ENCODE peak calls at places on chromosome 19, in six cellular contexts. One of them, this sample, is unnamed.

GRCh38 chr19:28184997-28185396 is 1028.0 kb downstream of the UQCRFS1 start:
- DNase-seq in neural progenitor cell: no peak
- DNase-seq in NCI-H524: no peak
- DNase-seq in activated CD8-positive, alpha-beta T cell treated with anti-CD3 and anti-CD28 coated beads, Interleukin-2, amount 10 ng/mL, durations not matched to agents 7 days and 5 days: no peak
- DNase-seq in esophagus squamous epithelium: no peak
- DNase-seq in globus pallidus: no peak
- DNase-seq in this sample: no peak

GRCh38 chr19:41563847-41564514 is 12.0 kb upstream of the CEACAM21 start:
- DNase-seq in neural progenitor cell: peak
- DNase-seq in NCI-H524: no peak
- DNase-seq in activated CD8-positive, alpha-beta T cell treated with anti-CD3 and anti-CD28 coated beads, Interleukin-2, amount 10 ng/mL, durations not matched to agents 7 days and 5 days: peak
- DNase-seq in esophagus squamous epithelium: no peak
- DNase-seq in globus pallidus: no peak
- DNase-seq in this sample: peak

GRCh38 chr19:53898680-53899341 is 10.3 kb upstream of the CACNG7 start:
- DNase-seq in neural progenitor cell: peak
- DNase-seq in NCI-H524: no peak
- DNase-seq in activated CD8-positive, alpha-beta T cell treated with anti-CD3 and anti-CD28 coated beads, Interleukin-2, amount 10 ng/mL, durations not matched to agents 7 days and 5 days: peak
- DNase-seq in esophagus squamous epithelium: no peak
- DNase-seq in globus pallidus: no peak
- DNase-seq in this sample: peak

GRCh38 chr19:10279737-10280442 is 6.9 kb upstream of the ICAM4 start:
- DNase-seq in neural progenitor cell: no peak
- DNase-seq in NCI-H524: no peak
- DNase-seq in activated CD8-positive, alpha-beta T cell treated with anti-CD3 and anti-CD28 coated beads, Interleukin-2, amount 10 ng/mL, durations not matched to agents 7 days and 5 days: peak
- DNase-seq in esophagus squamous epithelium: no peak
- DNase-seq in globus pallidus: no peak
- DNase-seq in this sample: no peak

GRCh38 chr19:19527371-19527656 is 1.4 kb upstream of the YJEFN3 start:
- DNase-seq in neural progenitor cell: no peak
- DNase-seq in NCI-H524: no peak
- DNase-seq in activated CD8-positive, alpha-beta T cell treated with anti-CD3 and anti-CD28 coated beads, Interleukin-2, amount 10 ng/mL, durations not matched to agents 7 days and 5 days: no peak
- DNase-seq in esophagus squamous epithelium: no peak
- DNase-seq in globus pallidus: no peak
- DNase-seq in this sample: no peak

GRCh38 chr19:33040994-33041827 is 23.5 kb downstream of the RHPN2 start:
- DNase-seq in neural progenitor cell: no peak
- DNase-seq in NCI-H524: no peak
- DNase-seq in activated CD8-positive, alpha-beta T cell treated with anti-CD3 and anti-CD28 coated beads, Interleukin-2, amount 10 ng/mL, durations not matched to agents 7 days and 5 days: no peak
- DNase-seq in esophagus squamous epithelium: no peak
- DNase-seq in globus pallidus: no peak
- DNase-seq in this sample: no peak

GRCh38 chr19:30228113-30228725 is 144.0 kb upstream of the ZNF536 start:
- DNase-seq in neural progenitor cell: peak
- DNase-seq in NCI-H524: no peak
- DNase-seq in activated CD8-positive, alpha-beta T cell treated with anti-CD3 and anti-CD28 coated beads, Interleukin-2, amount 10 ng/mL, durations not matched to agents 7 days and 5 days: no peak
- DNase-seq in esophagus squamous epithelium: no peak
- DNase-seq in globus pallidus: peak
- DNase-seq in this sample: peak

GRCh38 chr19:1875646-1876493 is 9.4 kb downstream of the ABHD17A start:
- DNase-seq in neural progenitor cell: peak
- DNase-seq in NCI-H524: peak
- DNase-seq in activated CD8-positive, alpha-beta T cell treated with anti-CD3 and anti-CD28 coated beads, Interleukin-2, amount 10 ng/mL, durations not matched to agents 7 days and 5 days: peak
- DNase-seq in esophagus squamous epithelium: no peak
- DNase-seq in globus pallidus: peak
- DNase-seq in this sample: peak

GRCh38 chr19:38845374-38846024 is 4.3 kb downstream of the HNRNPL start:
- DNase-seq in neural progenitor cell: no peak
- DNase-seq in NCI-H524: no peak
- DNase-seq in activated CD8-positive, alpha-beta T cell treated with anti-CD3 and anti-CD28 coated beads, Interleukin-2, amount 10 ng/mL, durations not matched to agents 7 days and 5 days: no peak
- DNase-seq in esophagus squamous epithelium: no peak
- DNase-seq in globus pallidus: no peak
- DNase-seq in this sample: no peak

GRCh38 chr19:12918253-12918652 is 840 bp downstream of the SYCE2 start:
- DNase-seq in neural progenitor cell: no peak
- DNase-seq in NCI-H524: no peak
- DNase-seq in activated CD8-positive, alpha-beta T cell treated with anti-CD3 and anti-CD28 coated beads, Interleukin-2, amount 10 ng/mL, durations not matched to agents 7 days and 5 days: no peak
- DNase-seq in esophagus squamous epithelium: no peak
- DNase-seq in globus pallidus: no peak
- DNase-seq in this sample: no peak

GRCh38 chr19:10620786-10621185 is 4.6 kb upstream of the SLC44A2 start:
- DNase-seq in neural progenitor cell: no peak
- DNase-seq in NCI-H524: no peak
- DNase-seq in activated CD8-positive, alpha-beta T cell treated with anti-CD3 and anti-CD28 coated beads, Interleukin-2, amount 10 ng/mL, durations not matched to agents 7 days and 5 days: no peak
- DNase-seq in esophagus squamous epithelium: no peak
- DNase-seq in globus pallidus: no peak
- DNase-seq in this sample: no peak

This sample was measured in WTC11.